ENCODE peak calls at places on chromosomes 7 and 10, in nine cellular contexts. One of them, this sample, is unnamed.
A peak's percentile ranks its signal among the peaks of the same experiment; 100 is the strongest.

GRCh38 chr7:101168412-101169049 is 3.2 kb upstream of the VGF start:
- DNase-seq in C1 segment of cervical spinal cord: no peak
- DNase-seq in endothelial cell: no peak
- DNase-seq in K562: peak; percentile 23
- DNase-seq in memory B cell: no peak
- DNase-seq in astrocyte of the hippocampus: no peak
- DNase-seq in stimulated activated CD8-positive, alpha-beta memory T cell treated with anti-CD3 and anti-CD28 coated beads, Interleukin-4, amount 100 ng/mL, for 48 hours: peak; percentile 42
- DNase-seq in HuH-7.5: no peak
- DNase-seq in hypothalamus: no peak
- DNase-seq in this sample: no peak

GRCh38 chr7:151431281-151431767 is 8.6 kb downstream of the CRYGN start:
- DNase-seq in astrocyte of the hippocampus: no peak
- DNase-seq in C1 segment of cervical spinal cord: no peak
- DNase-seq in K562: no peak
- DNase-seq in memory B cell: no peak
- DNase-seq in hypothalamus: no peak
- DNase-seq in endothelial cell: no peak
- DNase-seq in HuH-7.5: no peak
- DNase-seq in stimulated activated CD8-positive, alpha-beta memory T cell treated with anti-CD3 and anti-CD28 coated beads, Interleukin-4, amount 100 ng/mL, for 48 hours: no peak
- DNase-seq in this sample: no peak

GRCh38 chr7:151539055-151539714 is 19.5 kb upstream of the RHEB start:
- DNase-seq in stimulated activated CD8-positive, alpha-beta memory T cell treated with anti-CD3 and anti-CD28 coated beads, Interleukin-4, amount 100 ng/mL, for 48 hours: no peak
- DNase-seq in K562: no peak
- DNase-seq in hypothalamus: peak; percentile 40
- DNase-seq in endothelial cell: no peak
- DNase-seq in HuH-7.5: no peak
- DNase-seq in memory B cell: no peak
- DNase-seq in C1 segment of cervical spinal cord: peak; percentile 61
- DNase-seq in astrocyte of the hippocampus: peak; percentile 73
- DNase-seq in this sample: no peak

GRCh38 chr7:2037805-2038635 is 194.7 kb downstream of the MAD1L1 start:
- DNase-seq in hypothalamus: no peak
- DNase-seq in stimulated activated CD8-positive, alpha-beta memory T cell treated with anti-CD3 and anti-CD28 coated beads, Interleukin-4, amount 100 ng/mL, for 48 hours: no peak
- DNase-seq in endothelial cell: no peak
- DNase-seq in C1 segment of cervical spinal cord: no peak
- DNase-seq in K562: no peak
- DNase-seq in HuH-7.5: no peak
- DNase-seq in astrocyte of the hippocampus: peak; percentile 81
- DNase-seq in memory B cell: peak; percentile 44
- DNase-seq in this sample: peak; percentile 63

GRCh38 chr10:91493313-91493712 is 83.2 kb downstream of the HECTD2 start:
- DNase-seq in stimulated activated CD8-positive, alpha-beta memory T cell treated with anti-CD3 and anti-CD28 coated beads, Interleukin-4, amount 100 ng/mL, for 48 hours: no peak
- DNase-seq in memory B cell: no peak
- DNase-seq in HuH-7.5: peak; percentile 12
- DNase-seq in hypothalamus: no peak
- DNase-seq in astrocyte of the hippocampus: peak; percentile 46
- DNase-seq in K562: no peak
- DNase-seq in C1 segment of cervical spinal cord: no peak
- DNase-seq in endothelial cell: no peak
- DNase-seq in this sample: peak; percentile 17

GRCh38 chr7:120981888-120982615 is 6.5 kb upstream of the CPED1 start:
- DNase-seq in memory B cell: no peak
- DNase-seq in endothelial cell: no peak
- DNase-seq in hypothalamus: no peak
- DNase-seq in stimulated activated CD8-positive, alpha-beta memory T cell treated with anti-CD3 and anti-CD28 coated beads, Interleukin-4, amount 100 ng/mL, for 48 hours: no peak
- DNase-seq in astrocyte of the hippocampus: peak; percentile 78
- DNase-seq in K562: no peak
- DNase-seq in C1 segment of cervical spinal cord: no peak
- DNase-seq in HuH-7.5: no peak
- DNase-seq in this sample: no peak

GRCh38 chr10:45473126-45473525 is 99.1 kb downstream of the ALOX5 start:
- DNase-seq in memory B cell: no peak
- DNase-seq in stimulated activated CD8-positive, alpha-beta memory T cell treated with anti-CD3 and anti-CD28 coated beads, Interleukin-4, amount 100 ng/mL, for 48 hours: no peak
- DNase-seq in HuH-7.5: no peak
- DNase-seq in endothelial cell: no peak
- DNase-seq in hypothalamus: no peak
- DNase-seq in C1 segment of cervical spinal cord: no peak
- DNase-seq in astrocyte of the hippocampus: no peak
- DNase-seq in K562: no peak
- DNase-seq in this sample: peak; percentile 28

GRCh38 chr7:54773472-54774399 is 14.7 kb upstream of the SEC61G start:
- DNase-seq in stimulated activated CD8-positive, alpha-beta memory T cell treated with anti-CD3 and anti-CD28 coated beads, Interleukin-4, amount 100 ng/mL, for 48 hours: peak; percentile 81
- DNase-seq in C1 segment of cervical spinal cord: peak; percentile 27
- DNase-seq in astrocyte of the hippocampus: peak; percentile 88
- DNase-seq in hypothalamus: peak; percentile 45
- DNase-seq in K562: peak; percentile 67
- DNase-seq in memory B cell: peak; percentile 41
- DNase-seq in HuH-7.5: peak; percentile 47
- DNase-seq in endothelial cell: peak; percentile 87
- DNase-seq in this sample: peak; percentile 85

GRCh38 chr7:94231333-94231732 is 163.4 kb upstream of the COL1A2 start:
- DNase-seq in astrocyte of the hippocampus: no peak
- DNase-seq in K562: no peak
- DNase-seq in hypothalamus: no peak
- DNase-seq in endothelial cell: no peak
- DNase-seq in C1 segment of cervical spinal cord: no peak
- DNase-seq in stimulated activated CD8-positive, alpha-beta memory T cell treated with anti-CD3 and anti-CD28 coated beads, Interleukin-4, amount 100 ng/mL, for 48 hours: no peak
- DNase-seq in memory B cell: no peak
- DNase-seq in HuH-7.5: no peak
- DNase-seq in this sample: no peak

GRCh38 chr7:77200542-77200941 is 923 bp upstream of the FGL2 start:
- DNase-seq in hypothalamus: no peak
- DNase-seq in stimulated activated CD8-positive, alpha-beta memory T cell treated with anti-CD3 and anti-CD28 coated beads, Interleukin-4, amount 100 ng/mL, for 48 hours: no peak
- DNase-seq in endothelial cell: no peak
- DNase-seq in astrocyte of the hippocampus: no peak
- DNase-seq in K562: no peak
- DNase-seq in HuH-7.5: no peak
- DNase-seq in C1 segment of cervical spinal cord: no peak
- DNase-seq in memory B cell: peak; percentile 18
- DNase-seq in this sample: no peak

GRCh38 chr10:88456730-88457129 is 126.4 kb downstream of the RNLS start:
- DNase-seq in stimulated activated CD8-positive, alpha-beta memory T cell treated with anti-CD3 and anti-CD28 coated beads, Interleukin-4, amount 100 ng/mL, for 48 hours: no peak
- DNase-seq in endothelial cell: no peak
- DNase-seq in C1 segment of cervical spinal cord: no peak
- DNase-seq in K562: no peak
- DNase-seq in memory B cell: no peak
- DNase-seq in astrocyte of the hippocampus: peak; percentile 32
- DNase-seq in hypothalamus: no peak
- DNase-seq in HuH-7.5: no peak
- DNase-seq in this sample: no peak

GRCh38 chr7:21113609-21114416 is 314.1 kb upstream of the SP4 start:
- DNase-seq in HuH-7.5: no peak
- DNase-seq in hypothalamus: no peak
- DNase-seq in stimulated activated CD8-positive, alpha-beta memory T cell treated with anti-CD3 and anti-CD28 coated beads, Interleukin-4, amount 100 ng/mL, for 48 hours: no peak
- DNase-seq in K562: no peak
- DNase-seq in C1 segment of cervical spinal cord: no peak
- DNase-seq in memory B cell: no peak
- DNase-seq in astrocyte of the hippocampus: peak; percentile 36
- DNase-seq in endothelial cell: no peak
- DNase-seq in this sample: no peak

GRCh38 chr7:1388936-1389335 is 70.3 kb downstream of the MICALL2 start:
- DNase-seq in HuH-7.5: no peak
- DNase-seq in K562: no peak
- DNase-seq in memory B cell: no peak
- DNase-seq in C1 segment of cervical spinal cord: no peak
- DNase-seq in hypothalamus: no peak
- DNase-seq in endothelial cell: no peak
- DNase-seq in astrocyte of the hippocampus: no peak
- DNase-seq in stimulated activated CD8-positive, alpha-beta memory T cell treated with anti-CD3 and anti-CD28 coated beads, Interleukin-4, amount 100 ng/mL, for 48 hours: no peak
- DNase-seq in this sample: no peak

This sample was measured in erythroblast.